ENCODE peak calls at places on chromosomes 16 and 17, in five cellular contexts. C, I, V, G and F are unnamed samples.
A peak's percentile ranks its signal among the peaks of the same experiment; 100 is the strongest.

GRCh38 chr17:2271985-2272702 is 31.4 kb downstream of the SMG6 start:
- DNase-seq in G (no peak), C (no peak), V (no peak), I (no peak), F (no peak)

GRCh38 chr17:27550974-27551505 is 79.9 kb upstream of the LGALS9 start:
- DNase-seq in I (no peak), V (no peak), C (no peak), G (peak; percentile 48), F (no peak)

GRCh38 chr17:45129426-45129939 is 2.8 kb downstream of the PLCD3 start:
- DNase-seq in V (no peak), G (no peak), C (no peak), I (no peak), F (no peak)

GRCh38 chr16:67240506-67240905 is 6.8 kb downstream of the FHOD1 start:
- DNase-seq in G (no peak), I (no peak), C (peak; percentile 87), V (no peak), F (no peak)

GRCh38 chr17:77444653-77445029 is 303.9 kb downstream of the SEC14L1 start:
- DNase-seq in I (no peak), C (no peak), G (no peak), V (no peak), F (no peak)

GRCh38 chr17:21452377-21453143 is 76.4 kb downstream of the KCNJ12 start:
- DNase-seq in G (peak; percentile 18), C (peak; percentile 75), V (peak; percentile 76), I (no peak), F (no peak)

GRCh38 chr17:63435681-63436522 is 10.2 kb downstream of the CYB561 start:
- DNase-seq in I (no peak), G (no peak), V (no peak), C (peak; percentile 77), F (no peak)

GRCh38 chr16:17367932-17368331 is 102.8 kb downstream of the XYLT1 start:
- DNase-seq in C (no peak), V (no peak), G (no peak), I (no peak), F (peak; percentile 46)

GRCh38 chr17:61409301-61410099 is 9.9 kb downstream of the TBX2 start:
- DNase-seq in I (no peak), G (no peak), C (peak; percentile 83), V (peak; percentile 80), F (no peak)

GRCh38 chr16:82585675-82586074 is 41.1 kb upstream of the CDH13 start:
- DNase-seq in C (no peak), V (no peak), G (no peak), I (no peak), F (no peak)

GRCh38 chr16:4414187-4414909 is 2.0 kb downstream of the CORO7 start:
- DNase-seq in I (peak; percentile 60), V (no peak), G (peak; percentile 11), C (no peak), F (no peak)

GRCh38 chr17:17510456-17511292 is 14.5 kb upstream of the RASD1 start:
- DNase-seq in C (no peak), G (no peak), I (no peak), V (no peak), F (no peak)

GRCh38 chr16:1019934-1020305 is 38.4 kb downstream of the SOX8 start:
- DNase-seq in V (no peak), G (no peak), I (no peak), C (no peak), F (no peak)

GRCh38 chr17:78774956-78775571 is 7.0 kb downstream of the CYTH1 start:
- DNase-seq in C (no peak), V (no peak), I (peak; percentile 33), G (no peak), F (no peak)